ENCODE peak calls at places on chromosomes 7 and 10, in six cellular contexts. Q is HepG2, V is HEK293T, F is A549, B is K562, K is GM12878. W is an unnamed sample.

GRCh38 chr10:115829501-115830215 is 443.3 kb downstream of the GFRA1 start:
- DNase-seq in F (no peak), V (no peak), Q (no peak), K (no peak), B (no peak), W (peak; percentile 75)

GRCh38 chr7:35624299-35625186 is 70.4 kb downstream of the HERPUD2 start:
- DNase-seq in Q (peak; percentile 31), V (peak; percentile 66), B (peak; percentile 72), F (peak; percentile 63), K (no peak), W (peak; percentile 29)

GRCh38 chr10:71608863-71609768 is 110.5 kb downstream of the C10orf105 start:
- DNase-seq in V (peak; percentile 77), F (peak; percentile 63), B (peak; percentile 81), K (no peak), Q (peak; percentile 54), W (peak; percentile 47)

GRCh38 chr10:93379366-93380042 is 102.6 kb downstream of the MYOF start:
- DNase-seq in B (no peak), Q (no peak), K (no peak), V (no peak), F (no peak), W (peak; percentile 86)

GRCh38 chr7:123265853-123266252 is 66.1 kb upstream of the SLC13A1 start:
- DNase-seq in F (no peak), Q (no peak), K (no peak), B (no peak), V (no peak), W (no peak)

GRCh38 chr10:26890956-26891355 is 30.2 kb upstream of the ABI1 start:
- DNase-seq in K (no peak), F (no peak), Q (peak; percentile 72), B (peak; percentile 18), V (peak; percentile 21), W (peak; percentile 66)

GRCh38 chr10:118349235-118349634 is 7.1 kb upstream of the FAM204A start:
- DNase-seq in K (no peak), V (no peak), Q (no peak), F (no peak), B (no peak), W (no peak)

GRCh38 chr7:70657989-70658578 is 473.9 kb upstream of the GALNT17 start:
- DNase-seq in K (no peak), Q (no peak), F (no peak), B (no peak), V (no peak), W (no peak)

GRCh38 chr7:101172005-101172853 is 6.9 kb upstream of the VGF start:
- DNase-seq in V (no peak), B (peak; percentile 20), Q (no peak), K (no peak), F (no peak), W (no peak)

GRCh38 chr7:106129291-106129690 is 17.2 kb upstream of the SYPL1 start:
- DNase-seq in F (no peak), V (no peak), K (no peak), Q (no peak), B (no peak), W (no peak)

GRCh38 chr7:88546808-88547207 is 212.7 kb upstream of the ZNF804B start:
- DNase-seq in V (peak; percentile 57), B (peak; percentile 50), K (peak; percentile 20), Q (peak; percentile 58), F (peak; percentile 5), W (no peak)

GRCh38 chr10:96832721-96833219 is 672 bp downstream of the LCOR start:
- DNase-seq in B (no peak), V (peak; percentile 82), K (no peak), Q (peak; percentile 58), F (peak; percentile 87), W (peak; percentile 67)

GRCh38 chr7:84100866-84101265 is 93.7 kb downstream of the SEMA3A start:
- DNase-seq in K (no peak), F (peak; percentile 53), Q (no peak), V (peak; percentile 37), B (peak; percentile 7), W (peak; percentile 69)

GRCh38 chr10:75432176-75432575 is 752 bp downstream of the LRMDA start:
- DNase-seq in V (no peak), K (no peak), B (no peak), Q (peak; percentile 43), F (no peak), W (no peak)

GRCh38 chr7:106583133-106583532 is 77.8 kb downstream of the CCDC71L start:
- DNase-seq in B (no peak), K (no peak), Q (no peak), V (no peak), F (no peak), W (peak; percentile 90)

GRCh38 chr10:119531067-119531466 is 11.5 kb downstream of the RGS10 start:
- DNase-seq in B (no peak), Q (peak; percentile 54), V (no peak), F (no peak), K (no peak), W (peak; percentile 67)

GRCh38 chr10:97713351-97713827 is at the start of gene MARVELD1:
- DNase-seq in Q (no peak), F (peak; percentile 76), V (peak; percentile 71), K (no peak), B (peak; percentile 80), W (peak; percentile 77)

GRCh38 chr10:521844-522243 is 167.6 kb downstream of the DIP2C start:
- DNase-seq in K (no peak), V (no peak), F (no peak), B (no peak), Q (no peak), W (no peak)

GRCh38 chr10:69248117-69248730 is 28.1 kb downstream of the HKDC1 start:
- DNase-seq in F (no peak), V (no peak), B (peak; percentile 52), K (no peak), Q (no peak), W (no peak)

GRCh38 chr7:66899552-66900280 is 21.3 kb upstream of the TMEM248 start:
- DNase-seq in Q (no peak), B (no peak), F (no peak), V (no peak), K (no peak), W (no peak)

GRCh38 chr7:139943391-139943790 is 114.3 kb downstream of the TBXAS1 start:
- DNase-seq in F (no peak), B (no peak), V (no peak), Q (no peak), K (no peak), W (no peak)

GRCh38 chr10:28975891-28976471 is 298.7 kb downstream of the BAMBI start:
- DNase-seq in F (no peak), Q (peak; percentile 10), B (no peak), K (no peak), V (no peak), W (peak; percentile 36)

GRCh38 chr7:83271212-83272099 is 108.8 kb upstream of the PCLO start:
- DNase-seq in Q (peak; percentile 1), F (no peak), B (no peak), V (peak; percentile 24), K (no peak), W (peak; percentile 19)

GRCh38 chr10:30631188-30631587 is 1.6 kb upstream of the LYZL2 start:
- DNase-seq in V (no peak), K (no peak), F (no peak), B (no peak), Q (no peak), W (no peak)

GRCh38 chr7:37215524-37215923 is 233.1 kb downstream of the ELMO1 start:
- DNase-seq in V (no peak), B (no peak), Q (no peak), F (no peak), K (no peak), W (no peak)

GRCh38 chr7:65946895-65947294 is 35.1 kb downstream of the GUSB start:
- DNase-seq in Q (peak; percentile 45), B (no peak), F (no peak), K (no peak), V (no peak), W (peak; percentile 37)

GRCh38 chr10:9501944-9502343 is 1447.5 kb downstream of the GATA3 start:
- DNase-seq in Q (no peak), B (no peak), K (no peak), F (no peak), V (no peak), W (no peak)

GRCh38 chr7:99324559-99324958 is 1.1 kb upstream of the ARPC1A start:
- DNase-seq in V (no peak), F (no peak), Q (no peak), B (no peak), K (no peak), W (no peak)
- TF ChIP-seq BHLHE40 in V (no peak), F (no peak), Q (no peak), B (no peak), K (no peak), W (no peak)

DNA sequence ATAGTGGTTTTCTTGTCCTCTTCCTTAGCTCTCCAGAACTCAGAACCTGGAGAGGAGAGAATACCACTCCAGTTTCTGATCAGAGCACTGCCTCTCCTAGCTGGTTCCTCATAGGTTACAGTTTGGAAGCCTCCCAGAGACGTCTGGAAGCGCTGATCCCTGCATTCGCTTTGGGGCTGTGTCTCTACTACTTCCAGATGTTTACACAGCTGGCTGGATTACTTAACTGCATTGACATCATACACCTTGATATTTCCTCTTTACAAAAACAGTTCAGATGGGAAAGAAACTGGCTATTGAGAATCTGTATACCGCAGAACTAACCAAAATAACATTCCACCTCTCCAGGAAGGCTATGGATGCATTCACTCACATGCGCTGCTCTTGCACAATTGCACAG is 327.2 kb upstream of the ZMIZ1 start:
- DNase-seq in Q (no peak), V (no peak), F (no peak), B (no peak), K (no peak), W (peak; percentile 66)
- TF ChIP-seq BHLHE40 in Q (no peak), V (no peak), F (no peak), B (no peak), K (no peak), W (no peak)

DNA sequence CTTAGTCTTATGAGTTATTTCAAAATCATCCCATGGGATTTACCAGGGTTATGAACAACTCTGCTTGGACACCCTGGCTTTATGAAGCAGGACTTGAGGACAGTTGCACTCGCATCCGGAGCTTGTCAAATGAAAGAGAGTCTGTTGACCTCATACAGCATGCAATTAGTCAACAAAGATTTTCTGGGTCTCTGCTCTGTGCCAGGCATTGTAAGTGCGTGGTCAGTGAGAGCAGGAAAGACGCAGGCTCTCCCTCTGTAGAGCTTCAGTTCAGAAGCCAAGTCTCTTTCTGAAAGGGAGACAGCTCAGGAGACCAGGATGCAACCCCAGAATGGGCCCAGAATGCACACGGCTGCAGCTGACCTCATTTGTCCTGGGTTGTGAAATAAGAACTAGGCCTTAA is 45.5 kb upstream of the DMBT1 start:
- DNase-seq in F (no peak), B (no peak), K (no peak), V (no peak), Q (no peak), W (no peak)
- TF ChIP-seq BHLHE40 in F (no peak), B (no peak), K (no peak), V (no peak), Q (no peak), W (no peak)

DNA sequence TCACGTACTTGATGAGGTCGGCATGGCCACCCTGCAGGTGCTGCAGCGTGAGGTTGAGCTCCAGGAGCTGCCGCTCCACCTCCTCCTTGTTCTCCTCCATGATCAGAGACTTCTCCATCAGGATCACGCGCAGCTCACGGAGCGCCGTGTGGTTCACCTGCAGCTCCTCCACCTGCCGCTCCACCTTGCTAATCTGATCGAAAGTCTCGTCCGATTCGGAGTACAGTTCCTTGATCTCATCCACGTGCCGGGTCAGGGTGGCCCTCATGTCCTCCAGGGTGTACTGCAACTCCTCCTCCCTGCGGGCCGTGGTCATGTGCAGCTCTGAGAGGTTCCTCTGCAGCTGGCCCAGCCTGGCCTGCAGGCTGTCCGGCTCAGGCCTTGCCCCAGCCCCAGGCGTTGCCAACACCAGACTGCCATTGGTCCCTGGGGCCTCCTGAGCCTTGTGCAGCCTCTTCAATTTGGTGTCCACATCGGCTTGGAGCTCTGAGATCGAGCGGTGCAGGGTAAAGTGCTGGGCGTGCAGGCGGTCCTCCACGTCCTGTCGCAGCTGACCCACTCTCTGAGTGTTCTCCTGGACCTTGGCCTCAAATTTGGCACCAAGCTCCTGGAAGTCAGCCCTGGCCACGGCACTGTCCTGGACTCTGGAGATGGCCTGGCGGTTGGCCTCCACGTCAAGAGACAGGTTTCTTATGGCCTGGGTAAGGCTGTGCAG is 13.9 kb downstream of the MMRN2 start:
- DNase-seq in F (no peak), K (no peak), B (no peak), Q (no peak), V (no peak), W (no peak)
- TF ChIP-seq BHLHE40 in F (no peak), K (no peak), B (no peak), Q (no peak), V (no peak), W (no peak)